ENCODE peak calls at places on chromosomes 4 and X, in eight cellular contexts. L is heart right ventricle; V is stimulated activated CD4-positive, alpha-beta T cell treated with anti-CD3 and anti-CD28 coated beads, Interleukin-2, amount 100 ng/mL, for 4 hours; N is activated CD8-positive, alpha-beta T cell treated with anti-CD3 and anti-CD28 coated beads for 36 hours; R is T follicular helper cell; S is WTC11; K is sigmoid colon; Z is AML-193. B is an unnamed sample.

GRCh38 chr4:14434916-14435315 is 567.4 kb upstream of the CPEB2 start:
- DNase-seq in R (no peak), Z (no peak), S (no peak), N (no peak), K (no peak), V (no peak), L (no peak), B (no peak)

GRCh38 chr4:16026155-16026761 is 57.6 kb downstream of the PROM1 start:
- DNase-seq in L (peak), K (no peak), Z (peak), V (no peak), N (peak), S (no peak), R (no peak), B (peak)

GRCh38 chr4:76634239-76634638 is 199.2 kb downstream of the SHROOM3 start:
- DNase-seq in N (no peak), V (no peak), L (no peak), K (no peak), Z (no peak), S (no peak), R (no peak), B (no peak)

GRCh38 chr4:101114936-101115372 is 232.4 kb downstream of the PPP3CA start:
- DNase-seq in S (no peak), K (no peak), Z (no peak), N (no peak), R (no peak), L (no peak), V (no peak), B (no peak)

GRCh38 chr4:54904953-54905352 is 220.4 kb downstream of the KDR start:
- DNase-seq in V (no peak), S (no peak), N (no peak), L (no peak), R (no peak), K (no peak), Z (no peak), B (no peak)

GRCh38 chr4:150032541-150032940 is 45.7 kb upstream of the DCLK2 start:
- DNase-seq in K (no peak), R (no peak), Z (no peak), S (no peak), N (no peak), V (no peak), L (no peak), B (no peak)

GRCh38 chrX:24876782-24877315 is 138.9 kb downstream of the ARX start:
- DNase-seq in K (no peak), L (no peak), S (no peak), V (no peak), Z (no peak), R (no peak), N (no peak), B (no peak)

GRCh38 chr4:138696771-138697170 is 318.8 kb upstream of the NOCT start:
- DNase-seq in Z (no peak), S (no peak), R (no peak), L (no peak), N (no peak), K (no peak), V (no peak), B (no peak)

GRCh38 chrX:56795309-56795868 is 66.3 kb downstream of the NBDY start:
- DNase-seq in S (no peak), R (no peak), K (peak), L (no peak), V (no peak), N (no peak), Z (no peak), B (no peak)

GRCh38 chr4:86497131-86497530 is 97.0 kb upstream of the PTPN13 start:
- DNase-seq in N (no peak), K (no peak), L (no peak), Z (no peak), S (no peak), R (no peak), V (no peak), B (no peak)

B was measured in Kasumi-1.